ENCODE peak calls at places on chromosomes 13 and 19, in four cellular contexts. N is Panc1, B is AG04449, Z is OCI-LY7. C is an unnamed sample.

GRCh38 chr19:56170261-56170660 is 5.5 kb upstream of the GALP start:
- DNase-seq in N (peak), B (no peak), Z (no peak), C (peak)

GRCh38 chr13:24500977-24501376 is 11.6 kb downstream of the PARP4 start:
- DNase-seq in N (no peak), B (no peak), Z (no peak), C (no peak)

GRCh38 chr19:23906835-23907234 is 7.9 kb upstream of the ZNF726 start:
- DNase-seq in N (no peak), B (no peak), Z (no peak), C (no peak)

GRCh38 chr19:6828698-6829633 is 56.5 kb downstream of the VAV1 start:
- DNase-seq in N (no peak), B (no peak), Z (peak), C (no peak)

GRCh38 chr13:33279898-33280549 is 5.5 kb downstream of the STARD13 start:
- DNase-seq in N (no peak), B (no peak), Z (no peak), C (no peak)

GRCh38 chr19:3420909-3421619 is 54.7 kb downstream of the NFIC start:
- DNase-seq in N (no peak), B (no peak), Z (no peak), C (no peak)

GRCh38 chr19:38647368-38647965 is at the start of gene ACTN4:
- DNase-seq in N (peak), B (no peak), Z (peak), C (peak)

GRCh38 chr19:18760440-18761383 is 30.4 kb downstream of the COMP start:
- DNase-seq in N (no peak), B (no peak), Z (no peak), C (no peak)

GRCh38 chr13:111604087-111604486 is 283.6 kb downstream of the TEX29 start:
- DNase-seq in N (no peak), B (no peak), Z (no peak), C (no peak)

GRCh38 chr19:2574478-2574931 is 98.6 kb downstream of the GADD45B start:
- DNase-seq in N (no peak), B (no peak), Z (no peak), C (no peak)

GRCh38 chr19:57686727-57687126 is 5.0 kb downstream of the ZNF551 start:
- DNase-seq in N (no peak), B (no peak), Z (no peak), C (no peak)

GRCh38 chr13:46359731-46360130 is 27.3 kb downstream of the RUBCNL start:
- DNase-seq in N (no peak), B (peak), Z (no peak), C (no peak)

GRCh38 chr19:46181386-46181774 is 33.3 kb downstream of the IGFL2 start:
- DNase-seq in N (no peak), B (no peak), Z (no peak), C (no peak)

GRCh38 chr13:28528848-28529247 is 33.9 kb upstream of the FLT1 start:
- DNase-seq in N (no peak), B (no peak), Z (no peak), C (no peak)
- TF ChIP-seq CTCF in N (peak), B (no peak), Z (no peak), C (no peak)

DNA sequence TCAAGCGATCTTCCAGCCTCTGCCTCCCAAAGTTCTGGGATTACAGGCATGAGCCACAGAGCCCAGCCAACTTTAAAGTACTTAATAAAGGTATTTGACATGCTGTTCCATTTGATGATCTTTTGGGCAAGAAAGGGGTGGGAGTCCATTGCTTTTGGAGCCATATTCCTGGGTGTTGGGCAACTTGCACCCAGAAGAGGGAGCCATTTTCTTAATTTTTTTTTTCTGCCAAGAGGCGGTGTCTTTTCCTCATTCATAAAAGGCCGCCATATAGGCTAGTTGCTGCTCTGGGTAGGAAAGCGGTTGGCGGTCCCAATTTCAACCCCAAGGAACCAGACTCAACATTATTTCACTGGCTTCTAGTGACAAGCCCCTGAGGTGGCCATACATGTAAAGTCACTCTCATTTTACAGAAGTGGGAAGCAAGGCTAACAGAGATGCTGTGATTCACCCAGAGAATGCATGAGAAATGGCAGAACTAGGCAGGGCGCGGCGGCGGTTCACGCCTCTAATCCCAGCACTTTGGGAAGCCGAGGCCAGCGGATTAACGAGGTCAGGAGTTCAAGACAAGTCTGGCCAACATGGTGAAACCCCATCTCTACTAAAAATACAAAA is 139.6 kb downstream of the CACNA1A start:
- DNase-seq in N (no peak), B (no peak), Z (peak), C (no peak)
- TF ChIP-seq CTCF in N (peak), B (peak), Z (peak), C (no peak)

GRCh38 chr19:49977846-49978245 is 16.9 kb upstream of the SIGLEC11 start:
- DNase-seq in N (no peak), B (no peak), Z (no peak), C (no peak)

GRCh38 chr19:49978324-49978723 is 17.4 kb upstream of the SIGLEC11 start:
- DNase-seq in N (no peak), B (no peak), Z (no peak), C (no peak)

GRCh38 chr19:49977111-49977510 is 16.1 kb upstream of the SIGLEC11 start:
- DNase-seq in N (no peak), B (no peak), Z (no peak), C (no peak)

GRCh38 chr19:49975051-49975450 is 14.1 kb upstream of the SIGLEC11 start:
- DNase-seq in N (no peak), B (no peak), Z (no peak), C (no peak)

GRCh38 chr19:49976496-49976895 is 15.5 kb upstream of the SIGLEC11 start:
- DNase-seq in N (no peak), B (no peak), Z (no peak), C (no peak)
- TF ChIP-seq CTCF in N (no peak), B (no peak), Z (no peak), C (no peak)

GRCh38 chr13:26718872-26719271 is 41.7 kb downstream of the GPR12 start:
- DNase-seq in N (no peak), B (no peak), Z (no peak), C (no peak)
- TF ChIP-seq CTCF in N (no peak), B (no peak), Z (no peak), C (no peak)

DNA sequence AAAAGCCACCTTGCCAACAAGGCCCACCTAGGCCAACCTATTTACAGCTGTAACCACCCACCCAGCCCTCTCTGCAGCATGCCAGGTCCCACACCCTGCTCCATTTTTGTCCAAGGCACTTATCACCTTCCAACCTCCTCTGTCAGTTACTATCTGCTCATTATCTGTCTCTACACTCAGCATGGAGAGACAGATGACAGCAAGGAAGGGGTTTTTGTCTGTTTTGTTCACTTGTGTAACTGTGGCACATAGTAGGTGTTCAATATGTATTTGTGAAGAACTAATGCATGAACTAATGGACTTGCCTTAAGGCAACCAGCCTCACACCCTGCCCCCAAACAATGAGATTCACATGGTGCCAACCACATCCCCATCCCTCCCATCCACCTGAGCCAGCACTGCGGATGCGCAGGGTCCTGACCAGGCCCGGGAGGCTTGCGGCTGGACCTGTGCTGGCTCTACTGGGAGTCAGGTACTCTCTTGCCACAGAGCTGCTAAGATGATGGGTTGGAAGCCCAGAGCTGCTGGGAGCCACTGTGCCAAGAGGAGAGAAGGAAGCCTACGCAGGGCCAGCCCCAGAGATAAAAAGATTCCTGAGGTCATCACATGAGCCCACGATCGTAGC is 17.2 kb downstream of the DEDD2 start:
- DNase-seq in N (no peak), B (no peak), Z (no peak), C (no peak)
- TF ChIP-seq CTCF in N (no peak), B (no peak), Z (peak), C (no peak)

C was measured in omental fat pad.